ENCODE peak calls at places on chromosomes 7 and 10, in nine cellular contexts. One of them, this sample, is unnamed.

GRCh38 chr10:45593938-45594275 is 78.7 kb downstream of the ZFAND4 start:
- DNase-seq in H9: no peak
- DNase-seq in WTC11: no peak
- DNase-seq in PC-3: no peak
- DNase-seq in HL-60: no peak
- DNase-seq in mammary epithelial cell: no peak
- DNase-seq in activated CD8-positive, alpha-beta T cell treated with anti-CD3 and anti-CD28 coated beads for 36 hours: no peak
- DNase-seq in heart right ventricle: no peak
- DNase-seq in choroid plexus epithelial cell: no peak
- DNase-seq in this sample: no peak

GRCh38 chr7:81268551-81268950 is 349.7 kb upstream of the SEMA3C start:
- DNase-seq in H9: no peak
- DNase-seq in WTC11: no peak
- DNase-seq in PC-3: no peak
- DNase-seq in HL-60: no peak
- DNase-seq in mammary epithelial cell: peak; percentile 18
- DNase-seq in activated CD8-positive, alpha-beta T cell treated with anti-CD3 and anti-CD28 coated beads for 36 hours: no peak
- DNase-seq in heart right ventricle: no peak
- DNase-seq in choroid plexus epithelial cell: peak; percentile 79
- DNase-seq in this sample: no peak

GRCh38 chr7:74042746-74043522 is 15.0 kb downstream of the ELN start:
- DNase-seq in H9: no peak
- DNase-seq in WTC11: no peak
- DNase-seq in PC-3: no peak
- DNase-seq in HL-60: no peak
- DNase-seq in mammary epithelial cell: no peak
- DNase-seq in activated CD8-positive, alpha-beta T cell treated with anti-CD3 and anti-CD28 coated beads for 36 hours: no peak
- DNase-seq in heart right ventricle: no peak
- DNase-seq in choroid plexus epithelial cell: no peak
- DNase-seq in this sample: no peak

GRCh38 chr10:59234814-59235429 is 58.5 kb downstream of the PHYHIPL start:
- DNase-seq in H9: no peak
- DNase-seq in WTC11: no peak
- DNase-seq in PC-3: peak; percentile 78
- DNase-seq in HL-60: no peak
- DNase-seq in mammary epithelial cell: peak; percentile 12
- DNase-seq in activated CD8-positive, alpha-beta T cell treated with anti-CD3 and anti-CD28 coated beads for 36 hours: peak; percentile 7
- DNase-seq in heart right ventricle: no peak
- DNase-seq in choroid plexus epithelial cell: peak; percentile 73
- DNase-seq in this sample: no peak

GRCh38 chr7:30835396-30835915 is 64.2 kb downstream of the MINDY4 start:
- DNase-seq in H9: peak; percentile 3
- DNase-seq in WTC11: no peak
- DNase-seq in PC-3: no peak
- DNase-seq in HL-60: no peak
- DNase-seq in mammary epithelial cell: no peak
- DNase-seq in activated CD8-positive, alpha-beta T cell treated with anti-CD3 and anti-CD28 coated beads for 36 hours: no peak
- DNase-seq in heart right ventricle: no peak
- DNase-seq in choroid plexus epithelial cell: no peak
- DNase-seq in this sample: peak; percentile 69

GRCh38 chr10:25797888-25798429 is 136.1 kb upstream of the MYO3A start:
- DNase-seq in H9: no peak
- DNase-seq in WTC11: no peak
- DNase-seq in PC-3: no peak
- DNase-seq in HL-60: no peak
- DNase-seq in mammary epithelial cell: no peak
- DNase-seq in activated CD8-positive, alpha-beta T cell treated with anti-CD3 and anti-CD28 coated beads for 36 hours: no peak
- DNase-seq in heart right ventricle: no peak
- DNase-seq in choroid plexus epithelial cell: no peak
- DNase-seq in this sample: no peak

GRCh38 chr7:81845628-81846259 is 75.9 kb upstream of the HGF start:
- DNase-seq in H9: no peak
- DNase-seq in WTC11: no peak
- DNase-seq in PC-3: no peak
- DNase-seq in HL-60: peak; percentile 53
- DNase-seq in mammary epithelial cell: no peak
- DNase-seq in activated CD8-positive, alpha-beta T cell treated with anti-CD3 and anti-CD28 coated beads for 36 hours: no peak
- DNase-seq in heart right ventricle: no peak
- DNase-seq in choroid plexus epithelial cell: peak; percentile 84
- DNase-seq in this sample: no peak

GRCh38 chr10:71726673-71727428 is 7.3 kb upstream of the C10orf105 start:
- DNase-seq in H9: no peak
- DNase-seq in WTC11: no peak
- DNase-seq in PC-3: no peak
- DNase-seq in HL-60: no peak
- DNase-seq in mammary epithelial cell: no peak
- DNase-seq in activated CD8-positive, alpha-beta T cell treated with anti-CD3 and anti-CD28 coated beads for 36 hours: peak; percentile 75
- DNase-seq in heart right ventricle: no peak
- DNase-seq in choroid plexus epithelial cell: no peak
- DNase-seq in this sample: no peak

GRCh38 chr7:30364773-30365172 is 80.4 kb downstream of the ZNRF2 start:
- DNase-seq in H9: no peak
- DNase-seq in WTC11: no peak
- DNase-seq in PC-3: no peak
- DNase-seq in HL-60: no peak
- DNase-seq in mammary epithelial cell: no peak
- DNase-seq in activated CD8-positive, alpha-beta T cell treated with anti-CD3 and anti-CD28 coated beads for 36 hours: no peak
- DNase-seq in heart right ventricle: no peak
- DNase-seq in choroid plexus epithelial cell: no peak
- DNase-seq in this sample: no peak

GRCh38 chr10:70565556-70566514 is 36.7 kb downstream of the PRF1 start:
- DNase-seq in H9: no peak
- DNase-seq in WTC11: no peak
- DNase-seq in PC-3: no peak
- DNase-seq in HL-60: peak; percentile 68
- DNase-seq in mammary epithelial cell: no peak
- DNase-seq in activated CD8-positive, alpha-beta T cell treated with anti-CD3 and anti-CD28 coated beads for 36 hours: no peak
- DNase-seq in heart right ventricle: no peak
- DNase-seq in choroid plexus epithelial cell: no peak
- DNase-seq in this sample: no peak

GRCh38 chr7:142420554-142421362 is 162.9 kb upstream of the PRSS58 start:
- DNase-seq in H9: peak; percentile 40
- DNase-seq in WTC11: peak; percentile 45
- DNase-seq in PC-3: peak; percentile 70
- DNase-seq in HL-60: no peak
- DNase-seq in mammary epithelial cell: peak; percentile 14
- DNase-seq in activated CD8-positive, alpha-beta T cell treated with anti-CD3 and anti-CD28 coated beads for 36 hours: peak; percentile 13
- DNase-seq in heart right ventricle: no peak
- DNase-seq in choroid plexus epithelial cell: peak; percentile 65
- DNase-seq in this sample: no peak

GRCh38 chr10:78605800-78606350 is 462.9 kb upstream of the ZMIZ1 start:
- DNase-seq in H9: peak; percentile 4
- DNase-seq in WTC11: no peak
- DNase-seq in PC-3: peak; percentile 99
- DNase-seq in HL-60: no peak
- DNase-seq in mammary epithelial cell: peak; percentile 61
- DNase-seq in activated CD8-positive, alpha-beta T cell treated with anti-CD3 and anti-CD28 coated beads for 36 hours: no peak
- DNase-seq in heart right ventricle: no peak
- DNase-seq in choroid plexus epithelial cell: peak; percentile 12
- DNase-seq in this sample: no peak

GRCh38 chr7:127997226-127997922 is 33.9 kb downstream of the LRRC4 start:
- DNase-seq in H9: no peak
- DNase-seq in WTC11: no peak
- DNase-seq in PC-3: no peak
- DNase-seq in HL-60: no peak
- DNase-seq in mammary epithelial cell: no peak
- DNase-seq in activated CD8-positive, alpha-beta T cell treated with anti-CD3 and anti-CD28 coated beads for 36 hours: no peak
- DNase-seq in heart right ventricle: no peak
- DNase-seq in choroid plexus epithelial cell: no peak
- DNase-seq in this sample: no peak

GRCh38 chr10:71819985-71820384 is 31.1 kb downstream of the PSAP start:
- DNase-seq in H9: no peak
- DNase-seq in WTC11: no peak
- DNase-seq in PC-3: no peak
- DNase-seq in HL-60: no peak
- DNase-seq in mammary epithelial cell: no peak
- DNase-seq in activated CD8-positive, alpha-beta T cell treated with anti-CD3 and anti-CD28 coated beads for 36 hours: no peak
- DNase-seq in heart right ventricle: no peak
- DNase-seq in choroid plexus epithelial cell: no peak
- DNase-seq in this sample: no peak

GRCh38 chr10:109127363-109127762 is 795.9 kb downstream of the XPNPEP1 start:
- DNase-seq in H9: no peak
- DNase-seq in WTC11: no peak
- DNase-seq in PC-3: no peak
- DNase-seq in HL-60: no peak
- DNase-seq in mammary epithelial cell: no peak
- DNase-seq in activated CD8-positive, alpha-beta T cell treated with anti-CD3 and anti-CD28 coated beads for 36 hours: no peak
- DNase-seq in heart right ventricle: no peak
- DNase-seq in choroid plexus epithelial cell: no peak
- DNase-seq in this sample: no peak

GRCh38 chr10:109126541-109126940 is 796.8 kb downstream of the XPNPEP1 start:
- DNase-seq in H9: no peak
- DNase-seq in WTC11: no peak
- DNase-seq in PC-3: no peak
- DNase-seq in HL-60: no peak
- DNase-seq in mammary epithelial cell: no peak
- DNase-seq in activated CD8-positive, alpha-beta T cell treated with anti-CD3 and anti-CD28 coated beads for 36 hours: no peak
- DNase-seq in heart right ventricle: no peak
- DNase-seq in choroid plexus epithelial cell: no peak
- DNase-seq in this sample: no peak

GRCh38 chr10:109126016-109126415 is 797.3 kb downstream of the XPNPEP1 start:
- DNase-seq in H9: no peak
- DNase-seq in WTC11: no peak
- DNase-seq in PC-3: no peak
- DNase-seq in HL-60: no peak
- DNase-seq in mammary epithelial cell: no peak
- DNase-seq in activated CD8-positive, alpha-beta T cell treated with anti-CD3 and anti-CD28 coated beads for 36 hours: no peak
- DNase-seq in heart right ventricle: no peak
- DNase-seq in choroid plexus epithelial cell: no peak
- DNase-seq in this sample: no peak
- TF ChIP-seq CTCF in H9: peak; percentile 57
- TF ChIP-seq CTCF in WTC11: no peak
- TF ChIP-seq CTCF in PC-3: peak; percentile 28
- TF ChIP-seq CTCF in HL-60: no peak
- TF ChIP-seq CTCF in mammary epithelial cell: no peak
- TF ChIP-seq CTCF in activated CD8-positive, alpha-beta T cell treated with anti-CD3 and anti-CD28 coated beads for 36 hours: no peak
- TF ChIP-seq CTCF in heart right ventricle: no peak
- TF ChIP-seq CTCF in choroid plexus epithelial cell: no peak
- TF ChIP-seq CTCF in this sample: no peak

GRCh38 chr7:118252087-118252486 is 27.6 kb downstream of the ANKRD7 start:
- DNase-seq in H9: no peak
- DNase-seq in WTC11: no peak
- DNase-seq in PC-3: no peak
- DNase-seq in HL-60: no peak
- DNase-seq in mammary epithelial cell: no peak
- DNase-seq in activated CD8-positive, alpha-beta T cell treated with anti-CD3 and anti-CD28 coated beads for 36 hours: no peak
- DNase-seq in heart right ventricle: no peak
- DNase-seq in choroid plexus epithelial cell: no peak
- DNase-seq in this sample: no peak

GRCh38 chr7:118245267-118246040 is 20.9 kb downstream of the ANKRD7 start:
- DNase-seq in H9: no peak
- DNase-seq in WTC11: no peak
- DNase-seq in PC-3: no peak
- DNase-seq in HL-60: no peak
- DNase-seq in mammary epithelial cell: no peak
- DNase-seq in activated CD8-positive, alpha-beta T cell treated with anti-CD3 and anti-CD28 coated beads for 36 hours: no peak
- DNase-seq in heart right ventricle: no peak
- DNase-seq in choroid plexus epithelial cell: peak; percentile 19
- DNase-seq in this sample: no peak

GRCh38 chr7:118250860-118251494 is 26.5 kb downstream of the ANKRD7 start:
- DNase-seq in H9: no peak
- DNase-seq in WTC11: no peak
- DNase-seq in PC-3: peak; percentile 4
- DNase-seq in HL-60: no peak
- DNase-seq in mammary epithelial cell: no peak
- DNase-seq in activated CD8-positive, alpha-beta T cell treated with anti-CD3 and anti-CD28 coated beads for 36 hours: no peak
- DNase-seq in heart right ventricle: no peak
- DNase-seq in choroid plexus epithelial cell: peak; percentile 11
- DNase-seq in this sample: no peak
- TF ChIP-seq CTCF in H9: peak; percentile 52
- TF ChIP-seq CTCF in WTC11: no peak
- TF ChIP-seq CTCF in PC-3: peak; percentile 58
- TF ChIP-seq CTCF in HL-60: no peak
- TF ChIP-seq CTCF in mammary epithelial cell: peak; percentile 29
- TF ChIP-seq CTCF in activated CD8-positive, alpha-beta T cell treated with anti-CD3 and anti-CD28 coated beads for 36 hours: peak; percentile 8
- TF ChIP-seq CTCF in heart right ventricle: no peak
- TF ChIP-seq CTCF in choroid plexus epithelial cell: peak; percentile 50
- TF ChIP-seq CTCF in this sample: peak; percentile 40

GRCh38 chr10:126016156-126016805 is 119.9 kb downstream of the FANK1 start:
- DNase-seq in H9: no peak
- DNase-seq in WTC11: no peak
- DNase-seq in PC-3: no peak
- DNase-seq in HL-60: no peak
- DNase-seq in mammary epithelial cell: peak; percentile 40
- DNase-seq in activated CD8-positive, alpha-beta T cell treated with anti-CD3 and anti-CD28 coated beads for 36 hours: no peak
- DNase-seq in heart right ventricle: no peak
- DNase-seq in choroid plexus epithelial cell: no peak
- DNase-seq in this sample: no peak

GRCh38 chr10:126012485-126012884 is 116.1 kb downstream of the FANK1 start:
- DNase-seq in H9: no peak
- DNase-seq in WTC11: no peak
- DNase-seq in PC-3: peak; percentile 61
- DNase-seq in HL-60: no peak
- DNase-seq in mammary epithelial cell: peak; percentile 37
- DNase-seq in activated CD8-positive, alpha-beta T cell treated with anti-CD3 and anti-CD28 coated beads for 36 hours: no peak
- DNase-seq in heart right ventricle: no peak
- DNase-seq in choroid plexus epithelial cell: peak; percentile 31
- DNase-seq in this sample: no peak

GRCh38 chr10:126014309-126014708 is 117.9 kb downstream of the FANK1 start:
- DNase-seq in H9: no peak
- DNase-seq in WTC11: no peak
- DNase-seq in PC-3: peak; percentile 51
- DNase-seq in HL-60: no peak
- DNase-seq in mammary epithelial cell: peak; percentile 58
- DNase-seq in activated CD8-positive, alpha-beta T cell treated with anti-CD3 and anti-CD28 coated beads for 36 hours: no peak
- DNase-seq in heart right ventricle: no peak
- DNase-seq in choroid plexus epithelial cell: peak; percentile 88
- DNase-seq in this sample: no peak

GRCh38 chr10:126011995-126012394 is 115.6 kb downstream of the FANK1 start:
- DNase-seq in H9: no peak
- DNase-seq in WTC11: no peak
- DNase-seq in PC-3: no peak
- DNase-seq in HL-60: no peak
- DNase-seq in mammary epithelial cell: no peak
- DNase-seq in activated CD8-positive, alpha-beta T cell treated with anti-CD3 and anti-CD28 coated beads for 36 hours: no peak
- DNase-seq in heart right ventricle: no peak
- DNase-seq in choroid plexus epithelial cell: no peak
- DNase-seq in this sample: no peak

GRCh38 chr10:126013489-126014281 is 117.3 kb downstream of the FANK1 start:
- DNase-seq in H9: peak; percentile 57
- DNase-seq in WTC11: peak; percentile 46
- DNase-seq in PC-3: peak; percentile 80
- DNase-seq in HL-60: no peak
- DNase-seq in mammary epithelial cell: peak; percentile 81
- DNase-seq in activated CD8-positive, alpha-beta T cell treated with anti-CD3 and anti-CD28 coated beads for 36 hours: peak; percentile 5
- DNase-seq in heart right ventricle: no peak
- DNase-seq in choroid plexus epithelial cell: peak; percentile 80
- DNase-seq in this sample: no peak
- TF ChIP-seq CTCF in H9: peak; percentile 56
- TF ChIP-seq CTCF in WTC11: no peak
- TF ChIP-seq CTCF in PC-3: peak; percentile 27
- TF ChIP-seq CTCF in HL-60: no peak
- TF ChIP-seq CTCF in mammary epithelial cell: no peak
- TF ChIP-seq CTCF in activated CD8-positive, alpha-beta T cell treated with anti-CD3 and anti-CD28 coated beads for 36 hours: no peak
- TF ChIP-seq CTCF in heart right ventricle: no peak
- TF ChIP-seq CTCF in choroid plexus epithelial cell: no peak
- TF ChIP-seq CTCF in this sample: no peak

DNA sequence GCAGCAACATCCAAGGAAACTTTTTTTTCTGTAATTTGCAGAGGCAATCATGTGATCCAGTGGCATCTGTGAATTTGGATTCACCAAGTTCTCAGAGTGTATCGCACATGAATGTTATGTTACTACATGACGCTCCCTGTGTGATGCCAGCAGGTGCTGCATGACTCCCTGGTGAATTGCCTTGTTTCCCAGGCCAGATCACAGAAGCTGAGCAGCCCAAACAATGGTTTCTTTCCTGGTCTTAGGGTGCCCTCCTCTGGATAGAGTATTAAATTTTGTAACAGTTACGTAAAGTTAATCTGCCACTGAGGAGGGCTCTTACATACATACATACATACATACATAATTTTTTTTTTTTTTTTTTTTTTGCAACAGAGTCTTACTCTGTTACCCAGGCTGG is 3.6 kb downstream of the ZSCAN21 start:
- DNase-seq in H9: no peak
- DNase-seq in WTC11: no peak
- DNase-seq in PC-3: peak; percentile 85
- DNase-seq in HL-60: peak; percentile 69
- DNase-seq in mammary epithelial cell: peak; percentile 73
- DNase-seq in activated CD8-positive, alpha-beta T cell treated with anti-CD3 and anti-CD28 coated beads for 36 hours: peak; percentile 22
- DNase-seq in heart right ventricle: no peak
- DNase-seq in choroid plexus epithelial cell: peak; percentile 86
- DNase-seq in this sample: no peak
- TF ChIP-seq CTCF in H9: peak; percentile 45
- TF ChIP-seq CTCF in WTC11: no peak
- TF ChIP-seq CTCF in PC-3: peak; percentile 64
- TF ChIP-seq CTCF in HL-60: no peak
- TF ChIP-seq CTCF in mammary epithelial cell: peak; percentile 27
- TF ChIP-seq CTCF in activated CD8-positive, alpha-beta T cell treated with anti-CD3 and anti-CD28 coated beads for 36 hours: no peak
- TF ChIP-seq CTCF in heart right ventricle: peak; percentile 31
- TF ChIP-seq CTCF in choroid plexus epithelial cell: peak; percentile 56
- TF ChIP-seq CTCF in this sample: peak; percentile 43

This sample was measured in osteocyte.